ENCODE peak calls at places on chromosomes 2 and 18, in four cellular contexts. Z, K, B and G are unnamed samples.

GRCh38 chr2:3654464-3655225 is 3.4 kb upstream of the ALLC start:
- DNase-seq in Z (no peak), K (no peak), B (no peak), G (no peak)

GRCh38 chr18:12608292-12608691 is 49.6 kb downstream of the SPIRE1 start:
- DNase-seq in Z (no peak), K (no peak), B (peak; percentile 73), G (no peak)

GRCh38 chr2:159026170-159026569 is 57.7 kb downstream of the TANC1 start:
- DNase-seq in Z (no peak), K (no peak), B (no peak), G (no peak)

GRCh38 chr2:43224571-43225092 is 1.8 kb downstream of the ZFP36L2 start:
- DNase-seq in Z (peak; percentile 39), K (no peak), B (no peak), G (no peak)

GRCh38 chr2:105974800-105975199 is 219.3 kb downstream of the UXS1 start:
- DNase-seq in Z (no peak), K (no peak), B (no peak), G (no peak)

GRCh38 chr2:39266906-39267434 is 23.2 kb upstream of the CDKL4 start:
- DNase-seq in Z (no peak), K (no peak), B (no peak), G (no peak)

GRCh38 chr2:9197916-9198315 is 8.7 kb upstream of the ASAP2 start:
- DNase-seq in Z (no peak), K (no peak), B (no peak), G (no peak)

GRCh38 chr2:60958361-60958760 is 59.2 kb upstream of the PEX13 start:
- DNase-seq in Z (no peak), K (no peak), B (no peak), G (no peak)

GRCh38 chr2:64227603-64228125 is 83.4 kb upstream of the PELI1 start:
- DNase-seq in Z (no peak), K (no peak), B (no peak), G (no peak)

GRCh38 chr2:148999451-148999891 is 39.0 kb upstream of the LYPD6B start:
- DNase-seq in Z (no peak), K (no peak), B (no peak), G (no peak)

GRCh38 chr2:42834161-42834560 is 41.8 kb upstream of the HAAO start:
- DNase-seq in Z (no peak), K (no peak), B (no peak), G (no peak)

GRCh38 chr18:76621782-76622495 is 126.9 kb upstream of the ZNF516 start:
- DNase-seq in Z (no peak), K (no peak), B (no peak), G (no peak)

GRCh38 chr2:213187833-213188532 is 36.6 kb upstream of the IKZF2 start:
- DNase-seq in Z (no peak), K (no peak), B (peak; percentile 84), G (no peak)

GRCh38 chr2:37766087-37766486 is 94.6 kb upstream of the CDC42EP3 start:
- DNase-seq in Z (no peak), K (no peak), B (no peak), G (no peak)

GRCh38 chr2:232454630-232455029 is 1.3 kb upstream of the ALPI start:
- DNase-seq in Z (no peak), K (no peak), B (no peak), G (no peak)

GRCh38 chr18:22109535-22109934 is 59.9 kb upstream of the GATA6 start:
- DNase-seq in Z (no peak), K (no peak), B (no peak), G (no peak)

GRCh38 chr2:220969348-220969747 is 602.8 kb downstream of the EPHA4 start:
- DNase-seq in Z (no peak), K (no peak), B (no peak), G (no peak)

GRCh38 chr2:64692401-64692800 is 38.7 kb upstream of the SERTAD2 start:
- DNase-seq in Z (no peak), K (no peak), B (no peak), G (no peak)

GRCh38 chr18:2570772-2571199 is 519 bp downstream of the METTL4 start:
- DNase-seq in Z (peak; percentile 78), K (peak; percentile 20), B (peak; percentile 60), G (peak; percentile 53)

GRCh38 chr2:224429441-224429810 is 27.5 kb upstream of the FAM124B start:
- DNase-seq in Z (no peak), K (no peak), B (no peak), G (no peak)

GRCh38 chr18:74316257-74317180 is 880 bp downstream of the C18orf63 start:
- DNase-seq in Z (no peak), K (no peak), B (peak; percentile 88), G (no peak)

GRCh38 chr2:26988165-26988879 is 17.9 kb downstream of the MAPRE3 start:
- DNase-seq in Z (no peak), K (no peak), B (no peak), G (no peak)

GRCh38 chr2:85066874-85067351 is 66.3 kb upstream of the TCF7L1 start:
- DNase-seq in Z (peak; percentile 65), K (no peak), B (peak; percentile 77), G (peak; percentile 83)

GRCh38 chr2:160351978-160352377 is 141.6 kb downstream of the RBMS1 start:
- DNase-seq in Z (no peak), K (no peak), B (no peak), G (no peak)

GRCh38 chr18:31512203-31512764 is 14.3 kb downstream of the DSG2 start:
- DNase-seq in Z (no peak), K (no peak), B (peak; percentile 97), G (no peak)

GRCh38 chr2:44479127-44479887 is 117.6 kb downstream of the CAMKMT start:
- DNase-seq in Z (peak; percentile 64), K (peak; percentile 61), B (peak; percentile 89), G (peak; percentile 72)

GRCh38 chr2:85741811-85742507 is 11.8 kb upstream of the ATOH8 start:
- DNase-seq in Z (no peak), K (no peak), B (peak; percentile 94), G (no peak)

GRCh38 chr2:121694398-121695178 is 42.1 kb downstream of the NIFK start:
- DNase-seq in Z (no peak), K (no peak), B (no peak), G (no peak)

GRCh38 chr18:6056171-6056932 is 161.0 kb upstream of the TMEM200C start:
- DNase-seq in Z (no peak), K (no peak), B (peak; percentile 57), G (peak; percentile 10)
- TF ChIP-seq SP1 in Z (no peak), K (no peak), B (no peak), G (no peak)

GRCh38 chr18:24734058-24734457 is 273.6 kb downstream of the HRH4 start:
- DNase-seq in Z (no peak), K (no peak), B (peak; percentile 16), G (peak; percentile 45)
- TF ChIP-seq FOXM1 in Z (no peak), K (no peak), B (no peak), G (no peak)

DNA sequence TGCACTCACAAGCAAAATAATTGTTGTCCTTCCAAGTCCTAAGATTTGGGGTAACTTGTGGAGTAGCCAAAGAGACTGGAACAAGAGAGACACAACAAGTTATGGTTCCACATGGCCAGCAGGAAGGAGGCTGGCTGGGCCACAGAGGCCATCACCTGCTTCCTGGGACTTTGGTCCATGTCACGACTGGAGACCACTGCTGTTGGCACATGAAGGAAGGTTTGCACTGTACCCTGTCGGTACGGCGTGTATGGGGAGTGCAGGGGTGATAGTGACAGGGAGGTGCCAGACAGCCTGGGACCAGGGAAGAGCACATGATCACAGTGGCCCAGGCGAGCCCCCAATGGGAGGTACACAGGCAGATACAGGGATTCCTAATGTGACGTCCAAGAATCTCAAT is 15.5 kb downstream of the SLC66A2 start:
- DNase-seq in Z (no peak), K (no peak), B (no peak), G (no peak)
- TF ChIP-seq SP1 in Z (no peak), K (no peak), B (no peak), G (no peak)

DNA sequence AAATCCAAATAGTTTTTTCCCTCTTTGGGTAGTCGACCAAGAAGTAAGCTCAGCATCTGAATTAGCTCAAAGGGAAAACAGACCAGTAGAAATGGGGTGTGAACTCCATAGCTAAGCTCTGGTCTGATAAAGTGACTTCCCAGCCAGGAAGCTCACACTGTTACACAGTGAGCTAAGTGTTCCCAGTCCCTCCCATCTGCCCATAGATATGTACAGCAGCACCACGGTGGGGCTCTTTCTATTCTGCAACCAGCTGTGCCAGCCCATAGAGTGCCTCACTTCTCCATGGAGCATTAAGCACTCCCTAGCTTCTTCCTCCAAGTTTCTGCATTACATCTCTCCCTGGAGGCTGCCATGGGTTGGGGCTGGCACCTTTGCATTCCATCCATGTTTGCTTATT is 27.6 kb upstream of the NEMP2 start:
- DNase-seq in Z (no peak), K (no peak), B (no peak), G (no peak)
- TF ChIP-seq FOXM1 in Z (no peak), K (no peak), B (no peak), G (no peak)

GRCh38 chr2:226424971-226425370 is 374.6 kb downstream of the IRS1 start:
- DNase-seq in Z (no peak), K (no peak), B (peak; percentile 45), G (no peak)
- TF ChIP-seq SP1 in Z (no peak), K (no peak), B (no peak), G (no peak)

GRCh38 chr2:191815010-191815409 is 31.9 kb downstream of the CAVIN2 start:
- DNase-seq in Z (no peak), K (no peak), B (no peak), G (no peak)

GRCh38 chr2:191806396-191806795 is 40.5 kb downstream of the CAVIN2 start:
- DNase-seq in Z (no peak), K (no peak), B (no peak), G (no peak)

DNA sequence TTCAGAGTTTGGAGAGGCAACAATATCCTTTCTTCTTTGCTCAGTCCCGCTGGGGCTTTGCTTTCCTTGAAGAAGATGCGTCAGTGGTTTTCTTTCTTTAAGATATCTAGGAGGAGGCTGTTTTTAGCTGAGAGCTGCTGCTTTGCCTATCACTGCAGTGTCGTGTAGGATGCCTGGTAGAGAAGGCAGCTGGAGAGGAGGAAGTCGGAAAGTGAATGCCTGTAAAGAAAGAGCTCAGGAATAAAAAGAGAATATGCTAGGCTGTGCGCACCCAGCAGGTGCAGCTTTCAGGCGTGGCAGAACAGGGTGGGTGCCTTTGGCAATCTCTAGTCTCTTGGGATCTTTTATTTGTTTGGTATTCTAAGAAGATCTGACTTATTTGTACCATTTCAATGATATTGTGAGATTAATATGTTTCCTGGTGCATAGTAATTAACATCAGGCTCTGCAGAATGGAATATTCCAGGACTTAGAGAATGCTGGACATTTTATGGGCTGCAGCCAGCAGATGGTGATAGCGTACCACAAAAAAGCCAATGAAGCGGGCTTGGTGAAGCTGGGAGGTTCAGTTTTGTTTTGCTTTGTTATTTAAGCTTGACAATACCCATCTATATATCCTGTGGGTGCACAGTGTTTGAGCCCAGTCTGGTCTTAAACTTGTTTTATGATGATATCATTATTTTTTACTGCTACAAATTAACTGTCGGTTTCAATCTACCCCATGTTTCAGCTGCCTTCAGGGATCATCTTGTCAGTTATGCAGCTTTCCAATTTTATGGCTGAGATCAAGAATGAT is 34.9 kb downstream of the CAVIN2 start:
- DNase-seq in Z (peak; percentile 31), K (no peak), B (peak; percentile 68), G (peak; percentile 60)
- TF ChIP-seq FOXM1 in Z (no peak), K (no peak), B (no peak), G (no peak)